ENCODE peak calls at places on chromosomes 7 and 10, in four cellular contexts. F is A549; N is neuronal stem cell; L is CD4-positive, alpha-beta memory T cell. W is an unnamed sample.
A peak's percentile ranks its signal among the peaks of the same experiment; 100 is the strongest.

GRCh38 chr10:89163265-89163995 is 43.7 kb downstream of the CH25H start:
- DNase-seq in F (no peak), N (no peak), L (peak; percentile 51), W (peak; percentile 14)

GRCh38 chr10:133361227-133361626 is 3.4 kb upstream of the FUOM start:
- DNase-seq in F (no peak), N (no peak), L (no peak), W (no peak)

GRCh38 chr10:16816142-16816541 is 1.1 kb downstream of the RSU1 start:
- DNase-seq in F (no peak), N (no peak), L (no peak), W (no peak)

GRCh38 chr7:47485640-47486435 is 96.1 kb downstream of the TNS3 start:
- DNase-seq in F (peak; percentile 42), N (no peak), L (no peak), W (no peak)

GRCh38 chr10:43823237-43823605 is 174.5 kb upstream of the ZNF32 start:
- DNase-seq in F (no peak), N (no peak), L (no peak), W (no peak)

GRCh38 chr10:129646921-129647320 is 179.9 kb downstream of the MGMT start:
- DNase-seq in F (no peak), N (no peak), L (no peak), W (no peak)

GRCh38 chr7:17019106-17019505 is 137.3 kb upstream of the AGR3 start:
- DNase-seq in F (no peak), N (no peak), L (no peak), W (no peak)

GRCh38 chr10:99394761-99395386 is 35.5 kb downstream of the GOT1 start:
- DNase-seq in F (no peak), N (no peak), L (no peak), W (no peak)

GRCh38 chr10:127873901-127874470 is 18.8 kb downstream of the CLRN3 start:
- DNase-seq in F (no peak), N (no peak), L (no peak), W (no peak)

GRCh38 chr10:33355267-33355666 is 20.8 kb upstream of the NRP1 start:
- DNase-seq in F (no peak), N (no peak), L (no peak), W (no peak)

GRCh38 chr10:79070611-79071534 is 2.1 kb downstream of the ZMIZ1 start:
- DNase-seq in F (peak; percentile 85), N (peak; percentile 66), L (peak; percentile 35), W (peak; percentile 92)

GRCh38 chr7:131074043-131074442 is 253.6 kb upstream of the MKLN1 start:
- DNase-seq in F (no peak), N (no peak), L (no peak), W (no peak)

GRCh38 chr10:70677620-70678249 is 5.4 kb downstream of the ADAMTS14 start:
- DNase-seq in F (no peak), N (no peak), L (no peak), W (no peak)

GRCh38 chr10:132916421-132916841 is 25.9 kb downstream of the CFAP46 start:
- DNase-seq in F (no peak), N (no peak), L (no peak), W (no peak)

GRCh38 chr7:76051840-76052239 is 3.9 kb downstream of the MDH2 start:
- DNase-seq in F (no peak), N (no peak), L (peak; percentile 10), W (no peak)

GRCh38 chr7:2269468-2270460 is 27.7 kb downstream of the NUDT1 start:
- DNase-seq in F (no peak), N (peak; percentile 24), L (no peak), W (no peak)

GRCh38 chr7:117091721-117092120 is 138.4 kb downstream of the ST7 start:
- DNase-seq in F (no peak), N (no peak), L (no peak), W (no peak)

GRCh38 chr10:46018453-46019169 is 11.8 kb downstream of the NCOA4 start:
- DNase-seq in F (no peak), N (no peak), L (no peak), W (no peak)

GRCh38 chr7:101186839-101187448 is 6.9 kb upstream of the NAT16 start:
- DNase-seq in F (no peak), N (no peak), L (no peak), W (no peak)

GRCh38 chr10:114458955-114459354 is 54.7 kb upstream of the AFAP1L2 start:
- DNase-seq in F (peak; percentile 71), N (no peak), L (no peak), W (peak; percentile 30)

GRCh38 chr10:3980139-3980538 is 195.1 kb upstream of the KLF6 start:
- DNase-seq in F (no peak), N (no peak), L (no peak), W (no peak)

GRCh38 chr10:3977761-3978160 is 192.8 kb upstream of the KLF6 start:
- DNase-seq in F (no peak), N (no peak), L (no peak), W (no peak)

GRCh38 chr10:3976718-3977117 is 191.7 kb upstream of the KLF6 start:
- DNase-seq in F (no peak), N (no peak), L (no peak), W (no peak)

GRCh38 chr10:3978762-3979161 is 193.8 kb upstream of the KLF6 start:
- DNase-seq in F (no peak), N (no peak), L (no peak), W (no peak)

GRCh38 chr10:3978174-3978573 is 193.2 kb upstream of the KLF6 start:
- DNase-seq in F (no peak), N (no peak), L (no peak), W (no peak)
- H3K27ac ChIP-seq in F (no peak overlapping the region), N (no peak overlapping the region), L (no peak overlapping the region), W (no peak overlapping the region)

DNA sequence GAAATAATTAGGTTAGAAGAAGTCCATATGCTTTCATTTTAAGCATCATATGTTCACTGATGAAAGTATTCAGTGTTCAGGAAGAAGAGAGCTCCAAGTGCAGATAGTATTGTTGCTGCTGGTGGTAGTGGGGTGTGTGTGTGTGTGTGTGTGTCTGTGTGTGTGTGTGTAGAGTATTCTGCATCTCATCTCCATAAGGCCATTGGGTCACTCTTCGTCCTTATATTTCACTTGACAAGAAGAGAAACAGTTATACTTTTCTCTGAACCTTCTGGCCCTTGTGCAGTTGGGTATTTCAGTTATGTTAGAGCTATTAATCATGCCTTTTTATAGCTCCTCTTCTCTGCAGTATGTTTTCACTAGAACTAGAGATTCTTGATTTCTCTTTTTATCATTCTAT is 26.2 kb downstream of the ADAM22 start:
- DNase-seq in F (no peak), N (no peak), L (no peak), W (no peak)
- H3K27ac ChIP-seq in F (no peak overlapping the region), N (no peak overlapping the region), L (no peak overlapping the region), W (no peak overlapping the region)

GRCh38 chr10:59335497-59335896 is 26.9 kb downstream of the FAM13C start:
- DNase-seq in F (no peak), N (no peak), L (no peak), W (no peak)
- H3K27ac ChIP-seq in F (no peak overlapping the region), N (no peak overlapping the region), L (no peak overlapping the region), W (no peak overlapping the region)

DNA sequence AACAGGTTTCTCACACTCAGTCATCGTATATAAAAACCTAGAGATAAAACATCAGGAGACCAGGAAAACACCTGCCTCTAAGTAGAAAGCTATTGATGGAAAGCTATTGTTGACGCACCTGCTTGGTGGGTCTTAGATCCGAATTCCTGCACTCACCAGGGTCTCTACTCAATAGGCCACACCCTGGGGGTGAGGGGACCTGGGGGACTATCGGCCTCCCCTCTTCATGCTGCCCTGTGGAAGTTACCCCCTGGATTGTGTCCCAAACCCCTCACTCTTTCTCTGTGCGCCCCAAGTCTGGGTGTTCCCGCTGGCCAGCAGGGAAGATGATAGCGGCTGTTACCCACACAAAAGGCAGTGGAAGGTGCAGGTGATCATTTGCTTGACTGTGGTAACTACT is 313.0 kb downstream of the WDR37 start:
- DNase-seq in F (no peak), N (no peak), L (no peak), W (no peak)
- H3K27ac ChIP-seq in F (no peak overlapping the region), N (no peak overlapping the region), L (no peak overlapping the region), W (no peak overlapping the region)

DNA sequence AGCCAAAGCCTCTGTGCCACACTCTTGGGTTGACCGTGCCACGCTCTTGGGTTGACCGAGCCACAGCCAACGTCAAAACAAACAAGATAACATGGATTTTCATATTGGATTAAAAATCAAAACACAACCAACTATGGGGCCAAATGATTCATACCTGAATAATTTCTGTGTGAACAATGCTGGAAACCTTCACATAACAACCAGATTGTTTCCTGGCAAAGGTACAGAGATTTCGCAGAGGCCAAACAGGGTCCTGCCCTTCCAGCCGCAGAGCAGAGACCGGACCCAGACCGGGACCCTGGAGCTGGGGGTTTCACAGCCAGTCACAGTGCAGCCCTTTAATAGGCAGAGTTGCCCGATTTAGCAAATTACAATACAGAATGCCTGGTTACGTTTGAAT is 40.5 kb downstream of the ITIH5 start:
- DNase-seq in F (no peak), N (no peak), L (no peak), W (no peak)
- H3K27ac ChIP-seq in F (no peak overlapping the region), N (no peak overlapping the region), L (no peak overlapping the region), W (no peak overlapping the region)

DNA sequence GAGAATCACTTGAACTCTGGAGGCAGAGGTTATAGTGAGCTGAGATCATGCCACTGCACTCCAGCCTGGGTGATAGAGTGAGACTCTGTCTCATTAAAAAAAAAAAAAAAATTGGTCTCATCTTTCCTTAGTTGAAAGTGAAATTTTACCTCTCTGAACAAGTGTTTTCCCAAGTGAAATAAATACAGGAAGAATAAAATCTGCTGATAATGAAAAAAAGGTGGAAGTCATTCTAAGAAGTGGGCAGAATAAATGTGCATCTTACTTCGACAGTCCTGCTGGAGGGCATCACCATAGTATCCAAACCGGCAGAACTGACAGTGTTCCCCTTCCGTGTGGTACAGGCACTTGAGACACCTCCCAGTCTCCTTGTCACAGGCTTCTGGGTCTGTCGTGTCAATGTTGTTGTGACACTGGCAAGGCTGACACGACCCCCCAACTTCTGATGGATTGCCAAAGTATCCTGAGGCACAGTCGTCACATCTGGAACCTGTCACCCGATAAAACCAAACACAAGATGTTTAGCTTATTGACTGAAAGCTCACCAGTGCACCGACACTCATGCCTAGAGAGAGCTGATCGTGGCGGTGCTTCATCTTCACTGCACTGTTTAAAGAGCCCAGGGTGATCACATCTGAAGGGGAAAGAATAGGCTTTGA is 49.6 kb downstream of the LAMB1 start:
- DNase-seq in F (no peak), N (no peak), L (no peak), W (no peak)
- H3K27ac ChIP-seq in F (peak overlapping the region; percentile 44), N (peak overlapping the region; percentile 29), L (no peak overlapping the region), W (peak overlapping the region; percentile 1)

DNA sequence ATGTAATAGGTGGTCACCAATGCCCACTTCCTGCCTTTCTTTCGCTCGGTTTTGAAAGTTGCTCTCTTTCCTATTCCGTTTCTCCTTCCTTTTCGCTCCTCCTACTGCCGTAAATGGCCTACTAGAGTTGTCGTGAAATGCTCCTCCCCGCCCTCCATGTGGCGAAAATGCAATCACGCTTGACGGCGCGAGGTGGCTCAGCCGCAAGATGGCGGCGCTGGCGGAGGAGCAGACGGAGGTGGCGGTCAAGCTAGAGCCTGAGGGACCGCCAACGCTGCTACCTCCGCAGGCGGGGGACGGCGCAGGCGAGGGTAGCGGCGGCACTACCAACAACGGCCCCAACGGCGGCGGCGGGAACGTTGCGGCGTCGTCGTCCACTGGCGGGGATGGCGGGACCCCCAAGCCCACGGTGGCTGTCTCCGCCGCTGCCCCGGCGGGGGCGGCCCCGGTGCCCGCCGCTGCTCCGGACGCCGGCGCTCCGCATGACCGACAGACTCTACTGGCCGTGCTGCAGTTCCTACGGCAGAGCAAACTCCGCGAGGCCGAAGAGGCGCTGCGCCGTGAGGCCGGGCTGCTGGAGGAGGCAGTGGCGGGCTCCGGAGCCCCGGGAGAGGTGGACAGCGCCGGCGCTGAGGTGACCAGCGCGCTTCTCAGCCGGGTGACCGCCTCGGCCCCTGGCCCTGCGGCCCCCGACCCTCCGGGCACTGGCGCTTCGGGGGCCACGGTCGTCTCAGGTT is at the start of gene TAF5:
- DNase-seq in F (peak; percentile 97), N (peak; percentile 88), L (peak; percentile 91), W (peak; percentile 91)
- H3K27ac ChIP-seq in F (peak within 1 kb of the TSS; percentile 82), N (peak within 1 kb of the TSS; percentile 59), L (peak within 1 kb of the TSS; percentile 79), W (peak within 1 kb of the TSS; percentile 90)